ENCODE peak calls at places on chromosomes 3 and 15, in four cellular contexts. W, J, Y and N are unnamed samples.

GRCh38 chr3:71930056-71930991 is 145.4 kb upstream of the PROK2 start:
- DNase-seq in W (peak), Y (peak), J (peak), N (peak)

GRCh38 chr15:90291679-90292356 is 26.3 kb downstream of the NGRN start:
- DNase-seq in Y (peak), W (peak), J (peak), N (peak)

GRCh38 chr15:34161329-34161953 is 48.5 kb downstream of the KATNBL1 start:
- DNase-seq in W (no peak), Y (no peak), J (no peak), N (peak)

GRCh38 chr3:148512648-148513047 is 185.1 kb upstream of the AGTR1 start:
- DNase-seq in Y (no peak), J (no peak), W (no peak), N (no peak)

GRCh38 chr3:157021679-157022078 is 138.3 kb downstream of the CCNL1 start:
- DNase-seq in Y (no peak), J (no peak), W (no peak), N (no peak)

GRCh38 chr3:39989746-39990145 is 180.3 kb downstream of the MYRIP start:
- DNase-seq in W (no peak), Y (no peak), J (no peak), N (no peak)

GRCh38 chr15:90082140-90082713 is 20.0 kb downstream of the IDH2 start:
- DNase-seq in Y (no peak), J (no peak), W (no peak), N (no peak)

GRCh38 chr3:30848093-30848779 is 46.2 kb downstream of the GADL1 start:
- DNase-seq in Y (no peak), W (no peak), J (no peak), N (no peak)

GRCh38 chr3:190065204-190065603 is 55.5 kb downstream of the P3H2 start:
- DNase-seq in W (no peak), J (no peak), Y (no peak), N (no peak)

GRCh38 chr3:190265795-190266194 is 56.5 kb downstream of the CLDN1 start:
- DNase-seq in Y (no peak), W (no peak), J (no peak), N (no peak)

GRCh38 chr15:90838066-90838465 is 30.3 kb upstream of the FURIN start:
- DNase-seq in J (no peak), W (no peak), Y (no peak), N (no peak)

GRCh38 chr3:108091498-108092259 is 848 bp upstream of the CD47 start:
- DNase-seq in Y (peak), J (peak), W (no peak), N (peak)

GRCh38 chr3:141477224-141477623 is 9.6 kb upstream of the RASA2 start:
- DNase-seq in W (peak), J (no peak), Y (peak), N (peak)

GRCh38 chr3:56868706-56869105 is 67.0 kb upstream of the ARHGEF3 start:
- DNase-seq in Y (no peak), W (no peak), J (no peak), N (no peak)

GRCh38 chr15:90035095-90035834 is 34.1 kb downstream of the ZNF710 start:
- DNase-seq in Y (no peak), W (peak), J (no peak), N (peak)

GRCh38 chr3:160486459-160486869 is 36.9 kb upstream of the TRIM59 start:
- DNase-seq in W (peak), J (no peak), Y (no peak), N (peak)

GRCh38 chr15:80615783-80616391 is 79.2 kb upstream of the ABHD17C start:
- DNase-seq in J (no peak), Y (no peak), W (peak), N (no peak)

GRCh38 chr3:53191836-53192480 is 30.9 kb downstream of the PRKCD start:
- DNase-seq in J (no peak), W (no peak), Y (no peak), N (no peak)

GRCh38 chr3:42025388-42026138 is 63.7 kb upstream of the ULK4 start:
- DNase-seq in W (no peak), J (peak), Y (peak), N (peak)

GRCh38 chr3:142896201-142896755 is 7.4 kb upstream of the PCOLCE2 start:
- DNase-seq in J (no peak), Y (no peak), W (no peak), N (peak)

GRCh38 chr3:74564560-74564959 is 49.9 kb downstream of the CNTN3 start:
- DNase-seq in W (no peak), J (no peak), Y (no peak), N (no peak)

GRCh38 chr3:120300971-120301370 is 15.9 kb upstream of the GPR156 start:
- DNase-seq in J (no peak), Y (no peak), W (peak), N (no peak)

GRCh38 chr3:151869186-151869585 is 4.3 kb upstream of the SUCNR1 start:
- DNase-seq in J (no peak), W (no peak), Y (no peak), N (no peak)

GRCh38 chr3:133408961-133409360 is 9.1 kb downstream of the BFSP2 start:
- DNase-seq in Y (no peak), W (no peak), J (no peak), N (no peak)

GRCh38 chr3:127961963-127962362 is 46.9 kb downstream of the KBTBD12 start:
- DNase-seq in Y (peak), W (peak), J (no peak), N (peak)
- TF ChIP-seq NR3C1 in Y (no peak), W (no peak), J (no peak), N (no peak)

GRCh38 chr3:64612916-64613526 is 74.8 kb downstream of the ADAMTS9 start:
- DNase-seq in W (no peak), J (no peak), Y (no peak), N (no peak)
- TF ChIP-seq NR3C1 in W (no peak), J (no peak), Y (no peak), N (no peak)

DNA sequence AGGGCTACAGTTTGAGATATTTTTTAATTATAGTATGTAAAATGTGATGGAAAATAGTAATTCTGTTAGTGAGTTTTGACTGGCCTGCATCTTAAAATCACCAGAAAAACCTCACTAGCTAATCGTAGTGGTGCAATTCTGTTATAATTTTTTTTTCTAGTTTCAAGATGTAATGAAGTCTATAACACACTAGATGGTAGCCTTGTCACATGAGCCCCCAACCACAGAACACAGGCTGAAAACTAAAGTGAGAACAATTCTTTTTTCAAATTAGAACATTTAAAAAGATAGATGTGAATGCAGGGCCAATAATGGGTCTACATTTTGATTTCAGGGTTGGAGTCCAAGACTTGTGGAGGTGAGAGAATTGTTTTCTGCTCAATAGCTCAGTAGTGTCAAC is 83.3 kb upstream of the KCNH8 start:
- DNase-seq in J (no peak), Y (no peak), W (peak), N (no peak)
- TF ChIP-seq NR3C1 in J (no peak), Y (no peak), W (no peak), N (no peak)

GRCh38 chr3:184737063-184737462 is 25.2 kb upstream of the MAGEF1 start:
- DNase-seq in J (no peak), W (no peak), Y (no peak), N (no peak)
- TF ChIP-seq NR3C1 in J (no peak), W (no peak), Y (no peak), N (no peak)

GRCh38 chr3:76024640-76025039 is 239.3 kb upstream of the ZNF717 start:
- DNase-seq in J (no peak), W (peak), Y (no peak), N (peak)
- TF ChIP-seq NR3C1 in J (no peak), W (no peak), Y (no peak), N (no peak)

DNA sequence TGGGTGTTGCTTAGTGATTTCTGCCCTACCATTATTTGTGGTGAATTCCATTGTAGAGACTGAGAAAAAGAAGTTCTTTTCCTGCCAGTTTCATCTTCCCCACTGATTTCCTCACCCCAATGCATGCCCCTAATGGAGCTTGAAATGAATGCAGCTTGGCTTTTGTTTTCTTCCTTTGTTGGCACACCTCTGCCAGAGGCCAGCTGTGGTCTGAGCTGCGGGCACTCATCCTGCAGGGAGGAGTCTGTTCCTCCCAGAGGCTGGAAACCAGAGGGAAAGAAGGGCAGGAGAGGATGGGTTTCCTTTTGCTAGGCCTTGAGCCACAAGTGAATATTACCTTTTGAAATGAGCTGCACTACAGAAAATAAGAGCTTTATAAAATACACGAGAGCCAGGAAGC is 9.3 kb upstream of the ST8SIA2 start:
- DNase-seq in J (no peak), W (no peak), Y (no peak), N (no peak)
- TF ChIP-seq NR3C1 in J (no peak), W (no peak), Y (no peak), N (no peak)

DNA sequence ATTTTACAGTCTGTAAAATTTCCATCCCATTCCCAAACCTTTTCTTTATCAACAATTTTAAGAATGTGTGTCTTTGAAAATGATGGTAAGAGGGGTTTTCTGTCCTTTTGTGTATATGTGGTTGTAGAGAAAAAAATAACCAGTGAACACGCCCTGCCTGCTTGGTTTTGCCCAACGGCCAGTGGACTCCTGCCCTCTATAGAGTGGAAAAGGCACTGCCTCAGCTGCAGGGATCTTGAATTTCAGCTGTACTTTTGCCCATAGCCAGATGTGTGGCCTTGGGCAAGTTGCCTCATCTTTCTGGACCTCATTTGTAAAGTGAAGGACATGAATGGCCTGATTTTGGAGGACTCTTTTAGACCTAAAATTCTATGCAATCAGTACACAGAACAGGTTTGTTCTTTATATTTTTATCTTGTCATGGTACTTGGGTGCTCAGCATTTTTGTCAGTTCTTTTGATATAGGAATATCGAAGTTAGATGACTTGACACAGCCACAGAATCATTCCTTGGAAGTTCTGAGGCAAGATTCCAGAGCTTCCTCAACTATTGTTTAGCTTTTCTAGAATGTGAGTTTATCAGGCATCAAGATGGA is 81.0 kb downstream of the CLDN11 start:
- DNase-seq in J (peak), Y (peak), W (peak), N (peak)
- TF ChIP-seq NR3C1 in J (no peak), Y (no peak), W (no peak), N (no peak)

DNA sequence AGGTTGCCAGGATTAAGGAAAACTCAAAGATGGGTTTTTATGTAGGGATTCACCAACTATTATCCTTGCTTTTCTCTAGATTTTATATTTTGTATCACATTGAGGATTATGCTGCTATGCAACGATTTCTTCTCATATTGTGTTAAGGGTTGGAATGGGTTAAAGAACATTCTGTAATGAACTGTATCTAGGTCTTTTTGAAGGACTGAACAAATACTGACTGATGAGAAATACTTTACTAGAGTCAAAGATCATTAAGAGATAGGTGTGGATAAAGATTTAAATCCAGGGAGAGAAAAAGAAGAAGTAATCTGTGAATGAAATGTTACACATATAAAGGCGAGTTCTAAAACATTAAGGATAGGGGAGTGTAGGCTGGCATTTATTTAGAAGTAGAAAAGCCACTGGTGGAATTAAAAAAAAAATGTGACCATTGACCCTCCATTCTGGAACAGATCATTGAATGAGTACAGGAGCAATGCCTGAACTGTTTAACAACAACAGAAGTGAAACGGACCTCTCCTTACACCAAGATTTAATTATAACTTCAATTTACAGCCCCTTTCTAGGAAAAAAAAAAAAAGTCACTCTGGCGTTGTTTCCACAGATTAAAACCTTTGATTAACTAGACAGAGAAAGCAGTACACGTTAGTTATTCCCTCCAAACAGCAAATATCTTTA is 39.2 kb downstream of the PROS1 start:
- DNase-seq in J (no peak), W (no peak), Y (no peak), N (no peak)
- TF ChIP-seq NR3C1 in J (no peak), W (no peak), Y (no peak), N (no peak)

GRCh38 chr15:57752840-57753239 is 46.3 kb downstream of the POLR2M start:
- DNase-seq in Y (no peak), J (no peak), W (no peak), N (no peak)

GRCh38 chr15:57746752-57747151 is 40.2 kb downstream of the POLR2M start:
- DNase-seq in J (no peak), Y (no peak), W (no peak), N (no peak)

GRCh38 chr15:57747206-57747605 is 40.7 kb downstream of the POLR2M start:
- DNase-seq in W (no peak), Y (peak), J (no peak), N (no peak)

GRCh38 chr15:57752426-57752825 is 45.9 kb downstream of the POLR2M start:
- DNase-seq in W (no peak), J (peak), Y (no peak), N (peak)

DNA sequence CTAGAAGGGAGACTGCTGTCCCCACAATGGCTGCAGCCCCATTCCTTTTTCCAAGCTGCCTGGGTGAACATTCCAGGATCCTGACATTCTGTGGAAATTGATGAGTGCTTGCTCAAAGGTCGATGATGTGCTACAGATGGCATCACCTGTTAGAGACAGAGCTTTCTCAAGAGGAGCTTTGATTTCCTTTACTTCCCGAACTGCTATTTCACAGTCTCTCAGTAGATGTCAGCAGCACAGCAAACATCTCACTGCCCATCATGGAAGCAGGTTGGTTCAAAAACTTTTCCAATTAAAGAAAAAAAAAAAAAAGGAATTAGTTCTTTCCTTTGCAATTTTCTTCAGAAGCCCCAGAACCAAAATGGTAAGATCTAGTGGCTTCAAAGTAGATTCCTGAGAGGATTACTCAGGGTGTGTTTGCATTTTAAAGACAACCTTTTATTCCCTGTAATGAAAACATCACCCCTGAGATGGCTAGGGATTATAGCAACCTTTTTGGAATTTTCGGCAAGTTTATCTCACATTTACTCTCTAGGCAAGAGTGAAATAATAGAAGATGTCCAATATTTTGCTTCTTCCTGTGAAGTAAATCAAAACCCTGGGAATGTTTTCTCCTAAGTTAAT is 44.8 kb downstream of the POLR2M start:
- DNase-seq in W (peak), J (no peak), Y (no peak), N (peak)
- TF ChIP-seq NR3C1 in W (no peak), J (no peak), Y (no peak), N (no peak)

DNA sequence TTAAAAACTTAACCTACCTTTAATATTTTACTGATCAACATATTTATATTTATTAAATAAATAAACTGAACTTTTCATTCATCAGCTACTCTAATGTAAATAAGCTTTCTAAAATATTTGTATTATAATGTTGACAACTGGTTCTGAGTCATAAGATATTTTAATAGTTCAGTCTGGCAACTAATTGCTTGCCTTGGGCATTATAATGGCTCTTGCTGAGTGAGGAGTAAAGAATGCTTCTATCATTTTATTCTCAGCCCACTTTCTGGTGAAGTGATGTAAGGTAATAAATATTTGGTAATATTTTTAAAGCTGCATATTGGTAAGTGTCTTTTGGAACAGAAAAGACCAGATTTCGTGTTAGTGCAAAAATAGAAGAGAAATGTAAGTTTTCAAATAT is 81.5 kb downstream of the DIPK2A start:
- DNase-seq in J (no peak), Y (no peak), W (no peak), N (no peak)
- TF ChIP-seq NR3C1 in J (no peak), Y (no peak), W (no peak), N (no peak)